ENCODE peak calls at places on chromosome 2, in eight cellular contexts. E is hypothalamus; V is RPMI8226; U is heart right ventricle; Y is nephron progenitor cell; B is stimulated activated CD4-positive, alpha-beta T cell treated with anti-CD3 and anti-CD28 coated beads, Interleukin-1b, Interleukin-23, amount 100 ng/mL, for 1 hour; S is Caco-2; L is GDM1. T is an unnamed sample.

GRCh38 chr2:53512071-53512841 is 255.3 kb upstream of the CHAC2 start:
- DNase-seq in S (no peak), V (no peak), Y (no peak), U (no peak), L (no peak), E (no peak), B (no peak), T (no peak)

GRCh38 chr2:162629499-162629898 is 209.1 kb downstream of the KCNH7 start:
- DNase-seq in U (no peak), B (no peak), E (no peak), V (no peak), S (no peak), L (no peak), Y (no peak), T (no peak)

GRCh38 chr2:18662689-18663088 is 73.3 kb upstream of the NT5C1B start:
- DNase-seq in B (no peak), U (no peak), S (no peak), L (no peak), E (no peak), V (no peak), Y (no peak), T (no peak)

GRCh38 chr2:207223051-207223450 is 57.3 kb upstream of the KLF7 start:
- DNase-seq in V (no peak), Y (no peak), L (no peak), E (no peak), B (no peak), S (no peak), U (no peak), T (peak; percentile 48)

GRCh38 chr2:240833724-240834285 is 13.8 kb upstream of the KIF1A start:
- DNase-seq in Y (no peak), S (no peak), U (no peak), E (no peak), B (no peak), V (peak; percentile 15), L (no peak), T (no peak)

GRCh38 chr2:163748420-163748819 is 12.6 kb upstream of the FIGN start:
- DNase-seq in L (no peak), S (no peak), Y (no peak), E (no peak), B (no peak), V (no peak), U (no peak), T (no peak)

GRCh38 chr2:11505652-11506610 is 27.9 kb upstream of the GREB1 start:
- DNase-seq in L (no peak), S (no peak), V (peak; percentile 96), U (no peak), Y (no peak), B (no peak), E (no peak), T (no peak)

GRCh38 chr2:240089306-240089705 is 36.0 kb upstream of the OR6B3 start:
- DNase-seq in E (no peak), U (no peak), S (no peak), Y (no peak), L (no peak), V (no peak), B (no peak), T (no peak)

GRCh38 chr2:186460465-186460864 is 25.6 kb upstream of the ZC3H15 start:
- DNase-seq in U (no peak), E (no peak), S (peak; percentile 43), B (no peak), L (no peak), Y (no peak), V (peak; percentile 36), T (no peak)

GRCh38 chr2:205079173-205079572 is 533.9 kb downstream of the PARD3B start:
- DNase-seq in L (no peak), V (no peak), S (no peak), Y (no peak), B (no peak), E (no peak), U (no peak), T (no peak)

GRCh38 chr2:199197448-199197847 is 260.3 kb downstream of the SATB2 start:
- DNase-seq in S (no peak), L (no peak), V (no peak), U (no peak), B (no peak), Y (no peak), E (no peak), T (no peak)

GRCh38 chr2:147525724-147526489 is 318.9 kb upstream of the ACVR2A start:
- DNase-seq in S (no peak), E (no peak), V (peak; percentile 63), L (no peak), Y (no peak), U (no peak), B (no peak), T (no peak)

GRCh38 chr2:197113221-197113831 is 186.8 kb upstream of the PGAP1 start:
- DNase-seq in V (peak; percentile 30), B (no peak), L (peak; percentile 59), Y (no peak), U (no peak), E (no peak), S (peak; percentile 17), T (peak; percentile 48)

GRCh38 chr2:109480486-109481195 is 133.1 kb downstream of the SEPTIN10 start:
- DNase-seq in L (no peak), Y (no peak), U (no peak), S (no peak), E (no peak), V (peak; percentile 51), B (no peak), T (no peak)

GRCh38 chr2:17800693-17801458 is 15.4 kb upstream of the MSGN1 start:
- DNase-seq in S (no peak), L (no peak), V (peak; percentile 50), U (no peak), B (no peak), Y (no peak), E (no peak), T (no peak)

GRCh38 chr2:47108638-47109372 is 46.3 kb downstream of the STPG4 start:
- DNase-seq in B (no peak), L (no peak), Y (no peak), E (no peak), V (no peak), S (no peak), U (no peak), T (no peak)

GRCh38 chr2:172096661-172097547 is 5.8 kb downstream of the DLX2 start:
- DNase-seq in S (no peak), Y (no peak), E (no peak), B (no peak), L (no peak), U (no peak), V (no peak), T (peak; percentile 54)

GRCh38 chr2:150171065-150171548 is 316.4 kb downstream of the RND3 start:
- DNase-seq in V (no peak), E (no peak), S (no peak), L (no peak), B (no peak), Y (no peak), U (peak; percentile 10), T (no peak)